ENCODE peak calls at places on chromosomes 5 and 9, in five cellular contexts. E is lung, B is A549, C is heart left ventricle, L is PC-3. J is an unnamed sample. For H3K4me1, the result is how much of the 10 kb centered on the place peaks cover.

GRCh38 chr5:132445930-132446329 is 44.6 kb downstream of the IRF1 start:
- DNase-seq in B (no peak), L (no peak), C (no peak), E (no peak), J (no peak)

GRCh38 chr9:15509931-15510788 is 610 bp downstream of the PSIP1 start:
- DNase-seq in C (peak), L (no peak), B (peak), E (peak), J (peak)

GRCh38 chr9:83472221-83472665 is 66.0 kb downstream of the FRMD3 start:
- DNase-seq in E (no peak), C (peak), L (peak), B (peak), J (peak)

GRCh38 chr9:34884732-34885131 is 73.4 kb upstream of the PHF24 start:
- DNase-seq in L (no peak), B (no peak), E (no peak), C (no peak), J (no peak)

GRCh38 chr5:172571892-172572291 is 69.2 kb upstream of the NEURL1B start:
- DNase-seq in L (no peak), C (no peak), B (no peak), E (no peak), J (no peak)

GRCh38 chr9:137621131-137621757 is 2.4 kb downstream of the EHMT1 start:
- DNase-seq in L (peak), E (no peak), B (no peak), C (no peak), J (no peak)

GRCh38 chr9:90894956-90895687 is 93.5 kb downstream of the SYK start:
- DNase-seq in C (no peak), B (peak), E (no peak), L (peak), J (no peak)

GRCh38 chr9:99075246-99075912 is 29.5 kb upstream of the TGFBR1 start:
- DNase-seq in C (no peak), B (no peak), L (peak), E (no peak), J (no peak)

GRCh38 chr5:88826959-88827585 is 55.9 kb downstream of the MEF2C start:
- DNase-seq in L (peak), C (peak), E (no peak), B (no peak), J (peak)

GRCh38 chr9:99748251-99748650 is 73.4 kb upstream of the NR4A3 start:
- DNase-seq in C (no peak), B (no peak), E (no peak), L (no peak), J (no peak)

GRCh38 chr5:174251305-174251704 is 205.8 kb downstream of the NSG2 start:
- DNase-seq in C (no peak), E (no peak), B (no peak), L (no peak), J (no peak)

DNA sequence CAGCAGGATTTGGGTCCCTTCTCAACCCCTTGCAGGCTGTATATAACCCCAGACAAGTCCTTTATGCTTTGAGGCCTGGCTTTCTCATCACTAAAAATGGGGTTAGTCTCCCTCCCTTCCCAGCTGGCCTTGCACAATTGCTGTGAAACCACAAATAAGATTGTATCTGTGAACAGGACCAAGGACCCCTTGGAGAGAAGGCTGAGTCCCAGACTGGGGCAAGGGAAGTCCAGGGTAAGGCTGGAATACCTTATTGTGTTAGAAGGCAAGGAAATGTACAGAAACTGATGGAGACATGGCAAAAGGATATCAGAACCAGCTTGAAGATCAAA is 11.4 kb downstream of the MACROH2A1 start:
- DNase-seq in B (no peak), L (no peak), E (no peak), C (no peak), J (no peak)
- H3K4me1 ChIP-seq in B (under half), L (under half), E (half or more), C (half or more), J (under half)

GRCh38 chr5:126837907-126838539 is 61.1 kb downstream of the LMNB1 start:
- DNase-seq in L (no peak), E (no peak), B (no peak), C (no peak), J (no peak)
- TF ChIP-seq CTCF in L (peak), E (no peak), B (peak), C (peak), J (peak)

GRCh38 chr5:54315736-54316135 is 5.4 kb upstream of the ARL15 start:
- DNase-seq in E (no peak), L (no peak), C (no peak), B (no peak), J (no peak)
- H3K4me1 ChIP-seq in E (under half), L (under half), C (under half), B (under half), J (under half)

DNA sequence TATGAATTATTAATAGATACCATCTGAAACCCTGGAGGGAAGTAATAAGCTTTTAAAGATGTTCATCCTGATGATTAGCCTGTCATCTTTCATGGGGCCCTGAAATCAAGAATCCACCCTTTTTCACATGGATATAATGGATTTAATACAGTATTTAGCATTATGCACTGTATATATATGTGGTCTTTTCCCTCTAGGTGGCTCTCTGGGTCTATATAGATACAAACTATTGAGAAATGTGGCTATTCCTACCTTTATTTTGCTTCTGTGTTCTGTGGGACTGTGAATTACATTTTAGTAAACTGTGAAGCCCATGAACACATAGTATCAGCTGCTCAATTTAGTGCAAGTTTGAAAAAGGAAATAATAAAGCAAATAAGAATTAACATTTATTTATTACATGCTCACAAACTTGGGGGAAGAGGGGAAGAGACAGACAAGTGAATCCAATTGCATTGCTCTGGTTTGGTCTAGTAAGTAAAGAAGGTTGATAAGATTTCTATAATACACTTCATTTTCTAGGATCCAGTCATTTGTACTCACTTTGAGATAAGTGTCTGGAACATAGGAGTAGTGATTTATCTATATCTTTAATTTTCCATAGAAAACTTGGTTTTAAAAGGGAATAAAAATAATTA is 112.2 kb downstream of the SCAMP1 start:
- DNase-seq in B (no peak), L (no peak), E (no peak), C (no peak), J (no peak)
- TF ChIP-seq CTCF in B (peak), L (no peak), E (no peak), C (no peak), J (no peak)

GRCh38 chr5:1293997-1294838 is 650 bp downstream of the TERT start:
- DNase-seq in B (no peak), L (no peak), E (no peak), C (no peak), J (peak)
- H3K4me1 ChIP-seq in B (under half), L (under half), E (under half), C (under half), J (under half)

J was measured in colonic mucosa.